ENCODE peak calls at places on chromosomes 3 and 15, in nine cellular contexts. M, D, H, W, V, S, Q, L and B are unnamed samples.

GRCh38 chr3:31503456-31503855 is 29.3 kb upstream of the STT3B start:
- DNase-seq in H (no peak), Q (no peak), M (no peak), W (no peak), S (no peak), L (no peak), D (no peak), V (no peak), B (no peak)

GRCh38 chr3:104805042-104805441 is 561.7 kb upstream of the ALCAM start:
- DNase-seq in Q (no peak), M (no peak), V (no peak), W (peak), S (no peak), D (no peak), H (no peak), L (no peak), B (no peak)

GRCh38 chr15:89071471-89071870 is 16.8 kb upstream of the ABHD2 start:
- DNase-seq in M (no peak), D (no peak), H (no peak), L (no peak), S (no peak), V (no peak), Q (no peak), W (no peak), B (no peak)

GRCh38 chr15:69424001-69424400 is 9.9 kb downstream of the KIF23 start:
- DNase-seq in W (no peak), L (no peak), H (no peak), S (no peak), Q (no peak), M (no peak), V (no peak), D (no peak), B (no peak)

GRCh38 chr3:130609166-130609574 is 92.2 kb downstream of the COL6A6 start:
- DNase-seq in L (no peak), M (peak), S (no peak), W (no peak), V (no peak), H (peak), D (no peak), Q (no peak), B (peak)

GRCh38 chr3:126961191-126961790 is 21.6 kb upstream of the PLXNA1 start:
- DNase-seq in V (no peak), S (no peak), Q (no peak), L (peak), W (no peak), H (peak), D (no peak), M (peak), B (peak)

GRCh38 chr15:71106802-71107500 is 8.3 kb upstream of the THSD4 start:
- DNase-seq in Q (no peak), M (no peak), W (no peak), V (no peak), H (no peak), L (no peak), S (no peak), D (no peak), B (no peak)

GRCh38 chr15:64013179-64014043 is 32.9 kb downstream of the DAPK2 start:
- DNase-seq in W (no peak), M (no peak), D (no peak), Q (no peak), L (no peak), V (no peak), S (no peak), H (no peak), B (no peak)